ENCODE peak calls at places on chromosomes 12 and 14, in four cellular contexts. C, T, F and N are unnamed samples.

GRCh38 chr12:52579468-52580450 is 6.1 kb upstream of the KRT74 start:
- DNase-seq in F (no peak), T (no peak), C (no peak), N (no peak)

GRCh38 chr12:105092336-105092735 is 8.1 kb upstream of the ALDH1L2 start:
- DNase-seq in C (no peak), T (peak), F (peak), N (no peak)

GRCh38 chr14:25381498-25381897 is 331.6 kb upstream of the STXBP6 start:
- DNase-seq in F (no peak), C (peak), T (no peak), N (peak)

GRCh38 chr14:64572721-64573508 is 23.2 kb downstream of the PPP1R36 start:
- DNase-seq in T (no peak), F (no peak), C (no peak), N (no peak)

GRCh38 chr14:52356025-52356424 is 41.9 kb downstream of the PTGER2 start:
- DNase-seq in C (peak), T (no peak), F (no peak), N (no peak)

GRCh38 chr14:65229431-65230286 is 127.3 kb upstream of the MAX start:
- DNase-seq in T (peak), F (peak), C (no peak), N (peak)

GRCh38 chr12:80293759-80294158 is 150.3 kb upstream of the PTPRQ start:
- DNase-seq in C (no peak), T (no peak), F (no peak), N (no peak)

GRCh38 chr12:11621797-11622423 is 27.6 kb upstream of the ETV6 start:
- DNase-seq in C (peak), T (no peak), F (no peak), N (peak)

DNA sequence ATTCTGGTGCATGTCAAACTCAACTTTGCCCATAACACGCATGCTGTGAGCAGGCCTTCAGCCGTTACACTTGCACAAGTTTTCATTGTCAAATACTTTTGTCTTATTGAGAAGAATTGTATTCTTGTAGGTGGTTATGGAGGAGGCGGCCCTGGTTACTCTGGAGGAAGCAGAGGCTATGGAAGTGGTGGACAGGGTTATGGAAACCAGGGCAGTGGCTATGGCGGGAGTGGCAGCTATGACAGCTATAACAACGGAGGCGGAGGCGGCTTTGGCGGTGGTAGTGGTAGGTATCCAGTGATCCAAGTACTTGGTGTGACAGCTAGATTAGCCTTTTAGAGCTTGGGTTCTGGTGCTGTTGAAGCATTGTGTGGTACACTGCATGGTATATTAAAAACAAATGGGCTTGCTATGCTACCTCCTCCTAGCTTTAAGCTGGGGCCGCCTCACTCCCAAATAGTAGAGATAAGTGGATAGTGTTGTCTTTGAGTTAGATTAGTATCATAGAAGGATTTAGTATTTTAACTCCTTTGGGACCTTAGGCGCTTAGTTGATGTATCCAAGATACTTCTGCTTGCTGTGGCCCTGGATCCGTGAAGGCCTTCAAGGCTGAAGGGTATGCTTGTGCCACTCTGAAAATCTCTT is 2.5 kb downstream of the HNRNPA1 start:
- DNase-seq in C (no peak), T (no peak), F (no peak), N (no peak)
- TF ChIP-seq MAX in C (no peak), T (no peak), F (no peak), N (no peak)

DNA sequence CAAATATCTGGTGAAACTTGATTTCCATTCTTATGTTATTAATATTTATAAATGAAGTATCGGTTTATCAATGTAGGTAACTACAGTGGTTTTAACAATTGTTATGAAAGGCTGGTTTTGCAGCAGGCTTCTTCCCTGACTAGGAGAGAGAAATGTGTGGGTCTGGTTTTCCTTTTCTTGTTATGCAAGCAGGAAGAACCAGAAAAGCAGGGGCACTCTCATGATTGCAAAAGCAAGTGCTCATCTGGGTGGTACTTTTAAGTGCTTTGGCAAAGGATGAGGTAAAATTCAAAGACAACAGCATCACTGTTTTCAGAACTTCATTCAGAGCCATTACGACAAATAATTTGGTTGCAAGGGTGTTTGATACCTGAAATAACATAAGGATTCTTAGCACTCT is 105.6 kb downstream of the PTPRO start:
- DNase-seq in C (no peak), T (no peak), F (no peak), N (no peak)
- TF ChIP-seq MAX in C (no peak), T (no peak), F (no peak), N (no peak)

DNA sequence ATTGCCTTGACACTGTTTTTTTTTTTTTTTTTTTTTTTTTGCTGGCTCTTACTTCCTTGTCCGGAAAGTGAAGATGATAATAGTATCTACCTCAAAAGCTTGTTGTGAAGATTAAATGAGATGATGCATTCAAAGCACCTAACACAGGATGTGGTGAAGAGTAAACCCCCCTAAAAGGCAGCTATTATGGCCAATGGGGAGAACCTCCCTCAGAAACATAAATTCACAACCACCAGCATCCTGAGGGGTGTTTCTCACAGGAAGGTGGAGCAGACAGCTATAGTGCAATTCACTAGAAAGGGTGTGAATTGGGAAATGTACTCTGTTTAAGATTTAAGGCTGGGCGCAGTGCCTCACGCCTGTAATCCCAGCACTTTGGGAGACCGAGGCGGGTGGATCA is 85.4 kb upstream of the CRY1 start:
- DNase-seq in F (no peak), C (no peak), T (no peak), N (no peak)
- TF ChIP-seq MAX in F (no peak), C (no peak), T (no peak), N (no peak)

GRCh38 chr14:50792058-50792477 is 38.9 kb downstream of the NIN start:
- DNase-seq in C (no peak), F (no peak), T (no peak), N (no peak)

GRCh38 chr14:50790568-50790967 is 40.4 kb downstream of the NIN start:
- DNase-seq in C (no peak), T (no peak), F (no peak), N (no peak)

GRCh38 chr14:50794063-50794645 is 36.8 kb downstream of the NIN start:
- DNase-seq in F (no peak), C (no peak), T (no peak), N (no peak)

GRCh38 chr14:50792634-50793068 is 38.3 kb downstream of the NIN start:
- DNase-seq in C (no peak), T (no peak), F (no peak), N (no peak)

DNA sequence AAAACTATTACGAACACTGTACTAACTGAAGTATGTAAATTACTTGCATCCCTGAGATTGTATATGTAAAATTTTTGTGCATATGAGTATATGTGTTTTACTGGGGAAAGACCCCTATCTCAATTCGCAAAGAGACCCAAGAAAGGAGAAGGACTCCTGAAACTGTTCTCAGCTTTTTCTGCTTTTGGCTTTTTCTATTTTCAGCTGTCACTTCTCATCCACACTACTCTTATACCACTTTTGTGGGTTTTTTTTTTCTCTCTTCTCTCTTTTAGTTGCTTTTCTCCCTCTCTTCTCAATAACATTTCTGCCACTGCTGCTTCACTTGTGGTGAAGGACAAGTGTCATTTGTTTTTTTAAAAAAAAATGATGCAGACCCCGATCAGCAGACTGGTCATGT is 39.8 kb downstream of the NIN start:
- DNase-seq in F (no peak), C (no peak), T (no peak), N (no peak)
- TF ChIP-seq MAX in F (no peak), C (no peak), T (no peak), N (no peak)

DNA sequence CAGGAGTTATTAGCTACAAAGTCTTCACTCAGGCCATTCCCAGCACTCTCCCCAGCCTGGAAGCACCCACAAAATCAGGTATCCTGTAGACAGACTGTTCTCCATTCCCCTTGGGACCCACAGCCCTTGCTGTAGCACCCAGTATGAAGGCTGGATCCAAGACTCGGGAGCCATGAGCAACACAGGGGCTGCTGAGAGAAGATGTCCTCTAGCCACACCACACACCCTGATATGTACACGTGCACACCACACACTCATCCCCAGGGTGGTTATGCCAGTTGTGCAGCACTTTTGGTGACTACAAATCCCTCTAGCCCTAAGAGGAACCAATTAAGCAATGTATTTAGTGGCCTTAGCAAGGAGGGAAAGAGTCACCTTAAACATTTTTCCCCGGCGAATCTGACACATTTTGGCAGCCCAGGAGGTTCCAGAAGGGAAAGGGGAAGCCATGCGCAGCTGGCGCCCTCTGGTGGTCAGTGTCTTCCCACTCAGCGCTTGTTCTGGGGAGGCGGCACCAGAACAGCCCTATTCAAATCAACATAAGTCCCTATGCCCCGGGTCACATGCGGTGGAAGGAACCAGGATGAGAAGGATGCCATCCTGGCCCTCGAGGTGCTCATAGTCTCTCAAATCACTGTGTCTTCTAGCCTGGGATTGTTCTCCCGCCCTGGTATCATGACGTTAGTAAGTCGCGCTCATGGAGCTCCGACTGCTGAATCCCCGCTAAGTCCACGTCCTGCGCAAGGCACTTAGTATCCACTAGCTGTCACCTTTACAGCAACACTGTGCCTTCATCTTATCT is 96.9 kb downstream of the GCH1 start:
- DNase-seq in T (peak), F (peak), C (peak), N (peak)
- TF ChIP-seq MAX in T (peak), F (peak), C (peak), N (no peak)

DNA sequence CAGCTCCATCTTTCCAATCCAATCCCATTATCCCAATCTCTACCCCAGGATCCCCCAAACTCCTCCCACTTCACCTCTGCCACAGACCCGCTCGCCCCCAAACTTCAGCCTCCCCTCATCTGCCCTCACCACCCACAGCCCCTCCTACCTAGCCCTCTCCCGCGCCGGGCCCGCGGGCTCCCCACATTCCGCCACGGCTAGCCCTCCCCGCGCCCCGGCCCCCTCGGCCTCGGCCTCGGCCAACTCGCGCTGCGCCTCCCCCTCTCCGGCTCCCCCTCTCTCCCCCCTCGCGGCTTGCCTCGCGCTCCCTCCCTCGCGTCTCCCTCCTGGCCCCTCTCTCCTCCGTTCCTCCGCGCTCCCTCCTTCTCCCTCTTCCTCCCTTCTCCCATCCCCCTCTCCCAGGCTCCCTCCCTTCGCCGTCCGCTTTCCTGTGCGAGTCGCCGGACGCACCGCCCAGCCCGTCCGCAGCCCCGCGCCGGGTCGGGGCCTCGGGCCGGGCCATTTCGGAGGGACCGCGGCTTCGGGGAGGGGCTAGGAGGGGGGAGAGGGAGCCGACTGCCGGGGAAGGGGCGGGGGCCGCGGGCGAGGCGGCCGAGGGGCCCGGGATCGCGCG is at the start of gene ATN1:
- DNase-seq in C (peak), T (peak), F (peak), N (peak)
- TF ChIP-seq MAX in C (peak), T (no peak), F (peak), N (no peak)